ENCODE peak calls at places on chromosomes 13 and 19, in nine cellular contexts. J is aorta; S is effector memory CD4-positive, alpha-beta T cell; F is naive thymus-derived CD4-positive, alpha-beta T cell; C is bronchial epithelial cell; B is heart right ventricle; N is IMR-90; X is NT2/D1; V is CD8-positive, alpha-beta memory T cell. Y is an unnamed sample.

GRCh38 chr19:22144394-22144793 is 52.4 kb downstream of the ZNF676 start:
- DNase-seq in C (no peak), J (no peak), X (peak; percentile 32), F (no peak), V (no peak), N (peak; percentile 10), B (no peak), S (no peak), Y (no peak)

GRCh38 chr19:16325161-16325527 is 518 bp downstream of the KLF2 start:
- DNase-seq in V (no peak), S (no peak), J (no peak), N (no peak), B (no peak), C (no peak), X (no peak), F (no peak), Y (peak; percentile 50)

GRCh38 chr19:43575955-43576451 is 402 bp downstream of the PINLYP start:
- DNase-seq in S (no peak), X (no peak), F (peak; percentile 16), C (no peak), V (no peak), N (no peak), J (no peak), B (no peak), Y (no peak)

GRCh38 chr19:12665281-12665573 is 1.3 kb downstream of the MAN2B1 start:
- DNase-seq in S (peak; percentile 27), X (no peak), C (no peak), J (peak; percentile 87), N (no peak), F (peak; percentile 63), V (peak; percentile 47), B (peak; percentile 44), Y (peak; percentile 46)

GRCh38 chr19:49224856-49225255 is 67.3 kb downstream of the TRPM4 start:
- DNase-seq in V (no peak), B (no peak), N (peak; percentile 57), S (no peak), F (no peak), C (peak; percentile 42), X (no peak), J (peak; percentile 56), Y (peak; percentile 47)

GRCh38 chr13:24630851-24631341 is 49.3 kb upstream of the ATP12A start:
- DNase-seq in X (peak; percentile 55), N (peak; percentile 46), V (no peak), S (no peak), C (peak; percentile 88), F (no peak), J (no peak), B (no peak), Y (no peak)

GRCh38 chr13:27203854-27204253 is 32.2 kb upstream of the USP12 start:
- DNase-seq in N (peak; percentile 31), J (no peak), V (no peak), F (no peak), S (no peak), C (peak; percentile 26), B (no peak), X (no peak), Y (no peak)

GRCh38 chr13:80577951-80578670 is 237.2 kb upstream of the SPRY2 start:
- DNase-seq in C (no peak), F (no peak), J (no peak), S (no peak), B (peak; percentile 15), V (no peak), X (peak; percentile 16), N (no peak), Y (no peak)

GRCh38 chr19:18488838-18489626 is 32.8 kb downstream of the ELL start:
- DNase-seq in F (no peak), V (no peak), N (no peak), C (no peak), S (no peak), X (no peak), J (no peak), B (no peak), Y (no peak)

GRCh38 chr19:16542894-16543498 is 759 bp upstream of the CHERP start:
- DNase-seq in C (peak; percentile 10), V (no peak), B (no peak), X (no peak), S (no peak), N (no peak), J (no peak), F (no peak), Y (no peak)

GRCh38 chr19:50308991-50309390 is 20.2 kb downstream of the KCNC3 start:
- DNase-seq in S (no peak), B (no peak), N (no peak), V (no peak), C (no peak), J (no peak), X (no peak), F (no peak), Y (no peak)

GRCh38 chr19:489418-490196 is 6.7 kb upstream of the MADCAM1 start:
- DNase-seq in V (no peak), B (no peak), F (no peak), J (peak; percentile 79), C (no peak), S (no peak), N (peak; percentile 8), X (no peak), Y (no peak)

GRCh38 chr13:90721937-90722336 is 625.5 kb upstream of the MIR17HG start:
- DNase-seq in V (no peak), J (no peak), X (no peak), S (no peak), N (no peak), B (no peak), C (no peak), F (no peak), Y (no peak)

GRCh38 chr13:96958286-96958891 is 35.9 kb downstream of the OXGR1 start:
- DNase-seq in S (no peak), X (peak; percentile 40), V (no peak), B (no peak), C (peak; percentile 45), J (no peak), N (peak; percentile 13), F (no peak), Y (no peak)

GRCh38 chr19:13850910-13851753 is 25.8 kb upstream of the NANOS3 start:
- DNase-seq in N (peak; percentile 94), X (no peak), V (peak; percentile 41), C (peak; percentile 85), B (peak; percentile 88), J (peak; percentile 94), F (no peak), S (peak; percentile 70), Y (no peak)

GRCh38 chr19:43554317-43554895 is 20.9 kb downstream of the XRCC1 start:
- DNase-seq in X (no peak), V (no peak), J (no peak), N (no peak), C (no peak), B (no peak), S (no peak), F (no peak), Y (no peak)

GRCh38 chr19:39162441-39163043 is 34.2 kb upstream of the NCCRP1 start:
- DNase-seq in X (no peak), F (no peak), N (no peak), V (no peak), B (no peak), C (no peak), S (no peak), J (no peak), Y (no peak)

GRCh38 chr19:5055457-5055776 is 86.5 kb downstream of the KDM4B start:
- DNase-seq in J (no peak), X (no peak), B (no peak), F (no peak), V (no peak), C (no peak), S (no peak), N (no peak), Y (no peak)

GRCh38 chr19:5059767-5060166 is 90.9 kb downstream of the KDM4B start:
- DNase-seq in N (no peak), B (no peak), X (no peak), V (no peak), C (no peak), J (no peak), F (no peak), S (no peak), Y (no peak)

GRCh38 chr19:5058456-5059190 is 89.7 kb downstream of the KDM4B start:
- DNase-seq in F (no peak), N (peak; percentile 41), J (no peak), S (no peak), B (no peak), C (peak; percentile 23), V (no peak), X (no peak), Y (no peak)

GRCh38 chr19:5059191-5059579 is 90.3 kb downstream of the KDM4B start:
- DNase-seq in F (no peak), V (no peak), S (no peak), N (no peak), C (no peak), J (no peak), B (no peak), X (no peak), Y (no peak)

GRCh38 chr19:5057860-5058259 is 88.9 kb downstream of the KDM4B start:
- DNase-seq in B (no peak), J (no peak), S (no peak), F (no peak), V (no peak), C (peak; percentile 26), X (no peak), N (no peak), Y (no peak)
- H3K36me3 ChIP-seq in B (peaks cover 11% of the 10 kb centered on the region), J (peaks cover 2% of the 10 kb centered on the region), S (peaks cover 9% of the 10 kb centered on the region), F (no peaks in the 10 kb centered on the region), V (no peaks in the 10 kb centered on the region), C (peaks cover 14% of the 10 kb centered on the region), X (peaks cover 49% of the 10 kb centered on the region), N (peaks cover 56% of the 10 kb centered on the region), Y (peaks cover 3% of the 10 kb centered on the region)

GRCh38 chr19:35860436-35860817 is 3.7 kb downstream of the KIRREL2 start:
- DNase-seq in J (no peak), V (no peak), C (no peak), X (no peak), S (no peak), B (no peak), N (no peak), F (no peak), Y (no peak)
- H3K27me3 ChIP-seq in J (no peaks in the 10 kb centered on the region), V (peaks cover 10% of the 10 kb centered on the region), C (peaks cover 21% of the 10 kb centered on the region), X (peaks cover 72% of the 10 kb centered on the region), S (peaks cover 28% of the 10 kb centered on the region), B (peaks cover 20% of the 10 kb centered on the region), N (peaks cover 74% of the 10 kb centered on the region), F (no peaks in the 10 kb centered on the region), Y (peaks cover 3% of the 10 kb centered on the region)

GRCh38 chr19:20478936-20479335 is 86.6 kb downstream of the ZNF737 start:
- DNase-seq in C (no peak), S (no peak), X (no peak), N (no peak), B (no peak), F (no peak), J (no peak), V (no peak), Y (no peak)

GRCh38 chr19:20482721-20483120 is 82.9 kb downstream of the ZNF737 start:
- DNase-seq in B (no peak), V (peak; percentile 18), F (peak; percentile 36), X (peak; percentile 69), N (no peak), J (no peak), C (no peak), S (peak; percentile 2), Y (no peak)

GRCh38 chr19:20479483-20479882 is 86.1 kb downstream of the ZNF737 start:
- DNase-seq in V (no peak), S (no peak), X (no peak), N (no peak), C (no peak), F (no peak), B (no peak), J (no peak), Y (no peak)
- H3K36me3 ChIP-seq in V (no peaks in the 10 kb centered on the region), S (no peaks in the 10 kb centered on the region), X (no peaks in the 10 kb centered on the region), N (no peaks in the 10 kb centered on the region), C (no peaks in the 10 kb centered on the region), F (no peaks in the 10 kb centered on the region), B (no peaks in the 10 kb centered on the region), J (no peaks in the 10 kb centered on the region), Y (no peaks in the 10 kb centered on the region)

GRCh38 chr19:8629184-8629583 is 1.2 kb upstream of the NFILZ start:
- DNase-seq in X (no peak), B (no peak), S (no peak), C (no peak), V (no peak), F (no peak), N (no peak), J (no peak), Y (no peak)
- H3K27me3 ChIP-seq in X (no peaks in the 10 kb centered on the region), B (no peaks in the 10 kb centered on the region), S (no peaks in the 10 kb centered on the region), C (no peaks in the 10 kb centered on the region), V (no peaks in the 10 kb centered on the region), F (no peaks in the 10 kb centered on the region), N (no peaks in the 10 kb centered on the region), J (no peaks in the 10 kb centered on the region), Y (no peaks in the 10 kb centered on the region)